ENCODE peak calls at places on chromosomes 4 and X, in seven cellular contexts. R is GM23248; L is esophagus muscularis mucosa; H is dorsolateral prefrontal cortex; A is IMR-90; Z is psoas muscle; K is CD8-positive, alpha-beta memory T cell. C is an unnamed sample.

GRCh38 chrX:136708348-136708747 is 60.4 kb downstream of the CD40LG start:
- DNase-seq in R (peak; percentile 25), L (no peak), H (no peak), A (peak; percentile 13), Z (no peak), K (no peak), C (no peak)

GRCh38 chrX:108270280-108270679 is 167.9 kb downstream of the COL4A6 start:
- DNase-seq in R (no peak), L (no peak), H (no peak), A (no peak), Z (no peak), K (no peak), C (no peak)

GRCh38 chr4:1571986-1572385 is 112.1 kb downstream of the FAM53A start:
- DNase-seq in R (no peak), L (no peak), H (no peak), A (no peak), Z (no peak), K (no peak), C (peak; percentile 41)

GRCh38 chrX:10722804-10723364 is 102.5 kb upstream of the MID1 start:
- DNase-seq in R (peak; percentile 55), L (no peak), H (no peak), A (peak; percentile 67), Z (no peak), K (no peak), C (no peak)

GRCh38 chrX:155612312-155613224 is at the start of gene TMLHE:
- DNase-seq in R (peak; percentile 74), L (no peak), H (peak; percentile 40), A (peak; percentile 47), Z (peak; percentile 73), K (peak; percentile 45), C (peak; percentile 70)

GRCh38 chrX:34734383-34734782 is 77.3 kb upstream of the TMEM47 start:
- DNase-seq in R (peak; percentile 30), L (no peak), H (no peak), A (peak; percentile 62), Z (no peak), K (no peak), C (no peak)

GRCh38 chr4:156560701-156561100 is 410.9 kb downstream of the PDGFC start:
- DNase-seq in R (peak; percentile 24), L (no peak), H (no peak), A (peak; percentile 52), Z (no peak), K (no peak), C (no peak)

GRCh38 chr4:25154594-25155265 is 5.5 kb downstream of the SEPSECS start:
- DNase-seq in R (no peak), L (no peak), H (no peak), A (no peak), Z (no peak), K (no peak), C (no peak)

GRCh38 chr4:183404016-183404415 is 40.4 kb upstream of the CDKN2AIP start:
- DNase-seq in R (no peak), L (no peak), H (no peak), A (no peak), Z (no peak), K (no peak), C (no peak)

GRCh38 chrX:42930951-42931350 is 153.0 kb upstream of the PPP1R2C start:
- DNase-seq in R (no peak), L (no peak), H (no peak), A (no peak), Z (no peak), K (no peak), C (no peak)

GRCh38 chr4:176287546-176287945 is 18.5 kb upstream of the ASB5 start:
- DNase-seq in R (no peak), L (no peak), H (no peak), A (no peak), Z (no peak), K (no peak), C (no peak)

GRCh38 chr4:170853422-170854021 is 763.8 kb upstream of the AADAT start:
- DNase-seq in R (peak; percentile 50), L (no peak), H (no peak), A (no peak), Z (no peak), K (no peak), C (peak; percentile 41)

GRCh38 chr4:80138556-80139538 is 58.5 kb upstream of the PRDM8 start:
- DNase-seq in R (peak; percentile 68), L (no peak), H (no peak), A (peak; percentile 82), Z (no peak), K (peak; percentile 7), C (no peak)

GRCh38 chrX:53284684-53285447 is 3.5 kb upstream of the IQSEC2 start:
- DNase-seq in R (peak; percentile 61), L (no peak), H (peak; percentile 52), A (peak; percentile 36), Z (peak; percentile 64), K (peak; percentile 11), C (peak; percentile 66)

GRCh38 chr4:26197018-26197779 is 123.6 kb upstream of the RBPJ start:
- DNase-seq in R (peak; percentile 96), L (no peak), H (no peak), A (peak; percentile 97), Z (peak; percentile 21), K (peak; percentile 24), C (no peak)

GRCh38 chr4:2617955-2618354 is 81.5 kb downstream of the FAM193A start:
- DNase-seq in R (no peak), L (no peak), H (no peak), A (peak; percentile 45), Z (no peak), K (no peak), C (no peak)

GRCh38 chrX:71181558-71181909 is 36.9 kb downstream of the NLGN3 start:
- DNase-seq in R (peak; percentile 28), L (no peak), H (no peak), A (no peak), Z (no peak), K (peak; percentile 27), C (no peak)

DNA sequence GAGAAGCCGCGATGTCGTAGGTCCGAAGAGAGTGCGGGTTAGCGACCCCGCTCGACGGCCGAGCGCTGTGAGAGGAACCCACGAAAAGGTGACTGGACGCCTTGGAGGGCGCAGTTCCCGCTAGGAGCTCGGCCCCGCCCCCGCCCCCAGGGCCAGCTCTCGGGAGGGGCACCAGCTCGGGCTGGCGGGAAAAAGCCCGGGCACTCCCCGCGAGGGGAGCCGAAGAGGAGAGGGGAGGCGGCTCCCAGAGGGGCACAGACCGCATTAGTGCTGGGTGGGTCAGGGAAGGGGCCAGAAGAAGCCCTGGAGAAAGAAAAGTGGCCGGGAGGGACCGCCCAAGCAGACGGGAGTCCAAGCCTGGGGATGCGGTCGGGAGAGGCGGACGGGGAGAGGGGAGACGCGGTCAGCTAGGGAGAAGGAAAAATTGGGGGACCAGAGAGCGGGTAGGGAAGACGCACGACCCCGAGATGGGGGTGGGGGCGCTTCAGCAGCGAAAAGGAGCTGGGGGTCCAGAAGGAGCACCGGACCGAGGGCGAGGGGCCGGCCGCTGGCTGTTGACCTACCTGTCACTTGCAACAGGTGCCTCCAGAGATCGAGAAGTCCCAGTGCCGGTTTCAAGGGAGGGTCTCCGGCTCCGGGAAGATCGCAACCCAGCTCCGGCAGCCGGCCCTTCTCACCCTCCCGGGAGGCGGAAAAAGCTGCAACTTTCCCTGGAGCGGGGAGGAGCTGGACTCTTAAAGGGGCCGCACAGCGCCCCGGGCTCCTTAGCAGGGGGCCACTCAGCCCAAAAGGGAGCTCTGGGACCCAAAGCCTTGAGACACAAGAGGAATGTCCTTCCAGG is at the start of gene SYTL4:
- DNase-seq in R (peak; percentile 46), L (no peak), H (no peak), A (no peak), Z (peak; percentile 34), K (no peak), C (peak; percentile 46)
- H3K4me3 ChIP-seq in R (peak within 1 kb of the TSS; percentile 78), L (peak within 1 kb of the TSS; percentile 65), H (peak within 1 kb of the TSS; percentile 51), A (peak within 1 kb of the TSS; percentile 62), Z (peak within 1 kb of the TSS; percentile 62), K (no peak within 1 kb of the TSS), C (peak within 1 kb of the TSS; percentile 74)

DNA sequence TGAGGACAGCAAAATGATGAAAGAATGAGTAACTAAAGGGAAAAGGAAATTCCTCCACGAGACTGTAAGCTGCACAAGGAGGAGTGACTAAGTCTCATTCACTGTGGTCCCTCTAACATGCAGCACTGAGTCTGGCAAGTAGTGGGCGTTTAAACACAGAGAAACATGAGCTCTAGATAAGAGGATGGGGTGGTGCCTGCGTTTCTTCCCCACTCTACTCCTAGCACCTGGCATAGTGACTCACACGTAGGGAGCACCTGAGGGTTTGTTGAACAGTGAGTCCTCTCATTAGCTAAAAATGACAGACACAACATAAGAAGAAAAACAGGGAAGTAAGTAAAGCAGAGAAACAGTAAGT is 105.8 kb upstream of the CBR4 start:
- DNase-seq in R (peak; percentile 97), L (no peak), H (no peak), A (peak; percentile 99), Z (no peak), K (no peak), C (peak; percentile 49)
- H3K27ac ChIP-seq in R (peak overlapping the region; percentile 92), L (no peak overlapping the region), H (peak overlapping the region; percentile 52), A (peak overlapping the region; percentile 71), Z (no peak overlapping the region), K (no peak overlapping the region), C (no peak overlapping the region)

GRCh38 chr4:125314676-125315570 is at the start of gene FAT4:
- DNase-seq in R (peak; percentile 99), L (peak; percentile 97), H (peak; percentile 92), A (peak; percentile 97), Z (peak; percentile 95), K (no peak), C (peak; percentile 93)

GRCh38 chr4:125311503-125311902 is 3.3 kb upstream of the FAT4 start:
- DNase-seq in R (no peak), L (no peak), H (no peak), A (no peak), Z (no peak), K (no peak), C (no peak)

GRCh38 chr4:125313989-125314602 is 659 bp upstream of the FAT4 start:
- DNase-seq in R (peak; percentile 2), L (no peak), H (no peak), A (peak; percentile 8), Z (no peak), K (no peak), C (no peak)

GRCh38 chr4:125315571-125316390 is 1.0 kb downstream of the FAT4 start:
- DNase-seq in R (peak; percentile 81), L (no peak), H (peak; percentile 32), A (peak; percentile 54), Z (peak; percentile 54), K (no peak), C (peak; percentile 49)

DNA sequence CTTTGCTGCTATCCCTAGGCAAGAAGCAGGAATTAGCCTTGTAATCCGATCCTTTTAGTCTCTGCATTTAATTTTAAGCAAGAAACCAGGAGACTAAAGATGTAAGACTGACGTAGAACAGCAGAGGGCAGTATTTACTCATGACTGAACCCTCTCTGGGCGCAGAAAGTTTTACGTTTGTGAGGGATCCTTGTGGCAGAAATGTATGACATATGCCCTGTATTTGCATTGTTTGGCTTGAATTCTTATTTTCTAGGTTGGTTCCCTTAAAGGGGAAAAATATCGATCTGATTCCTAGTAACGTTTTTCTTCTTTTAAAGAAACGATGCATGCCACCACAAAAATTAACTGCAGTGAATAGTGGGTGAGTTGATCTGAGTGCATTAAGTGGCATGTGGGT is 1.3 kb upstream of the FAT4 start:
- DNase-seq in R (peak; percentile 91), L (no peak), H (no peak), A (peak; percentile 94), Z (no peak), K (no peak), C (no peak)
- H3K27me3 ChIP-seq in R (no peaks in the 10 kb centered on the region), L (no peaks in the 10 kb centered on the region), H (no peaks in the 10 kb centered on the region), A (no peaks in the 10 kb centered on the region), Z (no peaks in the 10 kb centered on the region), K (peaks cover 14% of the 10 kb centered on the region), C (no peaks in the 10 kb centered on the region)

DNA sequence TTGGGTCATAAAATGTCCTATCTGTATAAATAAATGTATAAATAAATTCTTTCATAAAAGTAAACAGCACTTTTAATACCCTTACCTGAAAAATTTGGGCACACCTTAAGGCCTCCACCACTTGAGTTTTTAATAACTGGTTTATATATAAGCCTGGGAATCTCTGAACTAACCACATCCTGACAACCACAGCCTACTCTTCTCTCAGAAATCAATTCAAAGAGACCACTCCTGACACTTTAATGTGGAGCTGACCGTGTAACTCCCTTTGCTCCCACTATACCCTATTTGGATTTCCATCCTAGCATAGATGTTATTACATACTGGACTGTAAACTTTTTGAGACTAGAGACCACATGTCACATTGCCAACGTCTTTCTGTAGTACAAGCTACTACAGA is 3.5 kb downstream of the FBXL5 start:
- DNase-seq in R (peak; percentile 9), L (no peak), H (no peak), A (peak; percentile 19), Z (no peak), K (no peak), C (no peak)
- H3K4me3 ChIP-seq in R (peak overlapping the region; percentile 81), L (no peak overlapping the region), H (peak overlapping the region; percentile 80), A (no peak overlapping the region), Z (peak overlapping the region; percentile 83), K (no peak overlapping the region), C (peak overlapping the region; percentile 68)